ENCODE peak calls at places on chromosomes 3 and 15, in five cellular contexts. X, P, W, I and N are unnamed samples.

GRCh38 chr15:52178765-52179164 is 12.4 kb downstream of the GNB5 start:
- DNase-seq in X (no peak), P (no peak), W (no peak), I (no peak), N (no peak)

GRCh38 chr3:24258727-24259600 is 235.7 kb downstream of the THRB start:
- DNase-seq in X (no peak), P (no peak), W (no peak), I (no peak), N (no peak)

GRCh38 chr15:33068531-33068990 is 126.0 kb downstream of the FMN1 start:
- DNase-seq in X (no peak), P (peak; percentile 71), W (no peak), I (no peak), N (no peak)

GRCh38 chr3:11613851-11614491 is 29.7 kb downstream of the VGLL4 start:
- DNase-seq in X (no peak), P (no peak), W (no peak), I (no peak), N (no peak)

GRCh38 chr3:4586381-4586780 is 93.2 kb downstream of the ITPR1 start:
- DNase-seq in X (no peak), P (no peak), W (no peak), I (no peak), N (no peak)

GRCh38 chr3:130707914-130708601 is 38.6 kb downstream of the PIK3R4 start:
- DNase-seq in X (no peak), P (no peak), W (no peak), I (no peak), N (no peak)

GRCh38 chr15:73921257-73921890 is 4.9 kb upstream of the LOXL1 start:
- DNase-seq in X (no peak), P (no peak), W (no peak), I (no peak), N (no peak)

GRCh38 chr3:102529452-102529851 is 94.6 kb downstream of the ZPLD1 start:
- DNase-seq in X (no peak), P (peak; percentile 28), W (no peak), I (peak; percentile 3), N (no peak)

GRCh38 chr3:135041586-135041985 is 246.5 kb downstream of the EPHB1 start:
- DNase-seq in X (no peak), P (no peak), W (no peak), I (no peak), N (no peak)

GRCh38 chr15:38603271-38603670 is 38.7 kb upstream of the RASGRP1 start:
- DNase-seq in X (no peak), P (no peak), W (no peak), I (no peak), N (no peak)